ENCODE peak calls at places on chromosomes 7 and 10, in four cellular contexts. One of them, this sample, is unnamed.

GRCh38 chr10:72612203-72612826 is 13.6 kb downstream of the MICU1 start:
- DNase-seq in neural crest cell: no peak
- DNase-seq in colonic mucosa: no peak
- DNase-seq in Calu3: no peak
- DNase-seq in this sample: no peak

GRCh38 chr10:10774416-10774815 is 243.3 kb upstream of the CELF2 start:
- DNase-seq in neural crest cell: no peak
- DNase-seq in colonic mucosa: no peak
- DNase-seq in Calu3: no peak
- DNase-seq in this sample: no peak

GRCh38 chr7:101362334-101363195 is at the start of gene COL26A1:
- DNase-seq in colonic mucosa: no peak
- DNase-seq in Calu3: peak; percentile 20
- DNase-seq in neural crest cell: peak; percentile 55
- DNase-seq in this sample: no peak

GRCh38 chr7:91064052-91064451 is 200.2 kb upstream of the FZD1 start:
- DNase-seq in Calu3: no peak
- DNase-seq in colonic mucosa: no peak
- DNase-seq in neural crest cell: no peak
- DNase-seq in this sample: no peak

GRCh38 chr10:66837990-66838389 is 87.8 kb upstream of the LRRTM3 start:
- DNase-seq in neural crest cell: no peak
- DNase-seq in colonic mucosa: no peak
- DNase-seq in Calu3: no peak
- DNase-seq in this sample: no peak

GRCh38 chr7:100215895-100216294 is 3.9 kb upstream of the PVRIG start:
- DNase-seq in neural crest cell: no peak
- DNase-seq in Calu3: no peak
- DNase-seq in colonic mucosa: no peak
- DNase-seq in this sample: no peak

GRCh38 chr7:100585511-100586265 is at the start of gene LRCH4:
- DNase-seq in Calu3: peak; percentile 68
- DNase-seq in colonic mucosa: peak; percentile 82
- DNase-seq in neural crest cell: no peak
- DNase-seq in this sample: peak; percentile 66

GRCh38 chr10:43212043-43212721 is 54.7 kb downstream of the RASGEF1A start:
- DNase-seq in neural crest cell: no peak
- DNase-seq in colonic mucosa: no peak
- DNase-seq in Calu3: no peak
- DNase-seq in this sample: no peak

GRCh38 chr10:131574363-131574706 is 262.8 kb upstream of the TCERG1L start:
- DNase-seq in Calu3: no peak
- DNase-seq in colonic mucosa: peak; percentile 2
- DNase-seq in neural crest cell: no peak
- DNase-seq in this sample: no peak

GRCh38 chr7:38192347-38192746 is 14.3 kb downstream of the STARD3NL start:
- DNase-seq in Calu3: no peak
- DNase-seq in neural crest cell: no peak
- DNase-seq in colonic mucosa: no peak
- DNase-seq in this sample: no peak
- TF ChIP-seq CTCF in Calu3: no peak
- TF ChIP-seq CTCF in neural crest cell: no peak
- TF ChIP-seq CTCF in colonic mucosa: no peak
- TF ChIP-seq CTCF in this sample: no peak

GRCh38 chr7:4103352-4104091 is 578.6 kb upstream of the FOXK1 start:
- DNase-seq in colonic mucosa: no peak
- DNase-seq in neural crest cell: no peak
- DNase-seq in Calu3: no peak
- DNase-seq in this sample: no peak
- TF ChIP-seq CTCF in colonic mucosa: no peak
- TF ChIP-seq CTCF in neural crest cell: peak; percentile 50
- TF ChIP-seq CTCF in Calu3: peak; percentile 44
- TF ChIP-seq CTCF in this sample: no peak

GRCh38 chr7:129205987-129206785 is 17.8 kb downstream of the SMO start:
- DNase-seq in Calu3: no peak
- DNase-seq in colonic mucosa: no peak
- DNase-seq in neural crest cell: no peak
- DNase-seq in this sample: no peak

GRCh38 chr7:129208667-129209066 is 16.2 kb upstream of the AHCYL2 start:
- DNase-seq in colonic mucosa: no peak
- DNase-seq in neural crest cell: no peak
- DNase-seq in Calu3: no peak
- DNase-seq in this sample: no peak

GRCh38 chr7:129202058-129202777 is 13.8 kb downstream of the SMO start:
- DNase-seq in colonic mucosa: no peak
- DNase-seq in neural crest cell: no peak
- DNase-seq in Calu3: no peak
- DNase-seq in this sample: no peak

GRCh38 chr7:129203050-129203741 is 14.8 kb downstream of the SMO start:
- DNase-seq in colonic mucosa: no peak
- DNase-seq in neural crest cell: no peak
- DNase-seq in Calu3: no peak
- DNase-seq in this sample: no peak

GRCh38 chr7:129205126-129205818 is 16.8 kb downstream of the SMO start:
- DNase-seq in colonic mucosa: no peak
- DNase-seq in neural crest cell: no peak
- DNase-seq in Calu3: no peak
- DNase-seq in this sample: no peak
- TF ChIP-seq CTCF in colonic mucosa: no peak
- TF ChIP-seq CTCF in neural crest cell: no peak
- TF ChIP-seq CTCF in Calu3: no peak
- TF ChIP-seq CTCF in this sample: no peak

DNA sequence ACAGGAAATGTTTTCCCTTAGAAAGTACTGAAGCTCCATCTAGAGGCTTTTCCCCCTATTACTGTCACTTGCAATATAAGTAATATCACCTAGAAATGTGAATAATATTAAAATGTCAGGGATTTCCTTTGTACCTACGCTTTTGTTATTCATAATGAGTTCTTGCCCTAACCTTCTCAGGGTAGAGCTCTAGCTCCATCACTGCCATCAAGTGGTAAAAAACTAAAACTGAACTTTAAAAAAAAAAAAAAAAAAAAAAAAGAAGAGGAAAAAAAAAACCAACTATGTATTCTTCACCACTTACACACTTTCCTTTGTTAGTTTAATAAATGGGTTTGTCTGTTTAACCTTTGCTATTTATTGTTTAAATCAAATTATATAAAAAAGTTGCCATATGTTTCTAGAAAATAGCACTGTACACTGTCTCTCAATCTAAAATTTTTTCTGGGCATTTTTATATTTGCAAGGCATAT is 49.9 kb downstream of the DNAJC1 start:
- DNase-seq in neural crest cell: no peak
- DNase-seq in colonic mucosa: no peak
- DNase-seq in Calu3: no peak
- DNase-seq in this sample: no peak
- TF ChIP-seq CTCF in neural crest cell: peak; percentile 70
- TF ChIP-seq CTCF in colonic mucosa: peak; percentile 28
- TF ChIP-seq CTCF in Calu3: no peak
- TF ChIP-seq CTCF in this sample: peak; percentile 55

DNA sequence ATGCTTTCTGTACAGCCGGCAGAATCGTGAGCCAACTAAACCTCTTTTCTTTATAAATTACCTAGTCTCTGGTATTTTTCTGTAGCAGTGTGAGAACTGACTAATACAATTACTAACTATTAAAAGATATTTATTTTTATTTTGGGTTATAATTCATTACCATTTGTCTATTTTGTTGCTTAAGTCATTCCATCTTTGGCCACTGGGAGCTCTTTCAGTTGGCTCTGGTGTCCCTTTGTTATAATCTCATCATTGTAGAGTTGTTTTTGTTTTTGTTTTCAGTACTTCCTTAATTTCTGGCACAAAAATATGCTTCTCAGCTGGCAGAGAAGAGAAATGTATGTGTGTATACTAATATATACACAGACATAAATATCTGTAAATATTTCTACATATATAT is 807.9 kb upstream of the MBL2 start:
- DNase-seq in colonic mucosa: no peak
- DNase-seq in neural crest cell: no peak
- DNase-seq in Calu3: no peak
- DNase-seq in this sample: no peak
- TF ChIP-seq CTCF in colonic mucosa: no peak
- TF ChIP-seq CTCF in neural crest cell: peak; percentile 40
- TF ChIP-seq CTCF in Calu3: no peak
- TF ChIP-seq CTCF in this sample: no peak

GRCh38 chr7:155069992-155070827 is at the start of gene HTR5A:
- DNase-seq in Calu3: peak; percentile 88
- DNase-seq in colonic mucosa: peak; percentile 79
- DNase-seq in neural crest cell: peak; percentile 93
- DNase-seq in this sample: peak; percentile 66
- TF ChIP-seq CTCF in Calu3: no peak
- TF ChIP-seq CTCF in colonic mucosa: no peak
- TF ChIP-seq CTCF in neural crest cell: peak; percentile 34
- TF ChIP-seq CTCF in this sample: no peak

GRCh38 chr7:33743594-33743993 is 161.7 kb upstream of the BMPER start:
- DNase-seq in neural crest cell: no peak
- DNase-seq in Calu3: no peak
- DNase-seq in colonic mucosa: no peak
- DNase-seq in this sample: no peak

GRCh38 chr7:33745934-33746333 is 159.4 kb upstream of the BMPER start:
- DNase-seq in Calu3: no peak
- DNase-seq in colonic mucosa: no peak
- DNase-seq in neural crest cell: no peak
- DNase-seq in this sample: no peak

GRCh38 chr7:33742999-33743587 is 162.2 kb upstream of the BMPER start:
- DNase-seq in colonic mucosa: no peak
- DNase-seq in Calu3: no peak
- DNase-seq in neural crest cell: no peak
- DNase-seq in this sample: no peak

GRCh38 chr7:33742521-33742920 is 162.8 kb upstream of the BMPER start:
- DNase-seq in colonic mucosa: no peak
- DNase-seq in Calu3: no peak
- DNase-seq in neural crest cell: no peak
- DNase-seq in this sample: no peak

DNA sequence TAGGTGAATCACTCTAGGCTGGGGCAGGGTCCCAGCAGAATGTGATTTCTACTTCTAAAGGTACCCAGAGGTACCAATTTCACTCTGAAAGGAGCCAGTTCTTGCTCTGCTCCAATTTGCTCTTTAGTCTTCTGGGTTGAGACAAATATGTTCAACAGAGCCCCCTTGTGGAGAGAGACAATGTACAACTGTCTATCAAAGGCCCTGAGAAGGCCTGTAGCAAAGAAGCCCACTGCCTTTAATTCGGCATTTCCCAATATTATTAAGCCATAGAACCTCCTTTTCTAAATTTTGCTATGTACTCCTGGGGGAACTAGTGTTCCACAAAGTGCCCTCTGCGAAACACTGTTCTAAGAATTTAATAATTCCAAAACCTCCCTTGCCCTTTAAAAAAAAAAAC is 161.0 kb upstream of the BMPER start:
- DNase-seq in colonic mucosa: no peak
- DNase-seq in Calu3: no peak
- DNase-seq in neural crest cell: no peak
- DNase-seq in this sample: no peak
- TF ChIP-seq CTCF in colonic mucosa: peak; percentile 47
- TF ChIP-seq CTCF in Calu3: peak; percentile 19
- TF ChIP-seq CTCF in neural crest cell: peak; percentile 55
- TF ChIP-seq CTCF in this sample: peak; percentile 18

GRCh38 chr10:47269294-47269693 is 30.7 kb upstream of the GDF10 start:
- DNase-seq in colonic mucosa: no peak
- DNase-seq in Calu3: no peak
- DNase-seq in neural crest cell: no peak
- DNase-seq in this sample: no peak
- TF ChIP-seq CTCF in colonic mucosa: no peak
- TF ChIP-seq CTCF in Calu3: no peak
- TF ChIP-seq CTCF in neural crest cell: peak; percentile 23
- TF ChIP-seq CTCF in this sample: no peak

DNA sequence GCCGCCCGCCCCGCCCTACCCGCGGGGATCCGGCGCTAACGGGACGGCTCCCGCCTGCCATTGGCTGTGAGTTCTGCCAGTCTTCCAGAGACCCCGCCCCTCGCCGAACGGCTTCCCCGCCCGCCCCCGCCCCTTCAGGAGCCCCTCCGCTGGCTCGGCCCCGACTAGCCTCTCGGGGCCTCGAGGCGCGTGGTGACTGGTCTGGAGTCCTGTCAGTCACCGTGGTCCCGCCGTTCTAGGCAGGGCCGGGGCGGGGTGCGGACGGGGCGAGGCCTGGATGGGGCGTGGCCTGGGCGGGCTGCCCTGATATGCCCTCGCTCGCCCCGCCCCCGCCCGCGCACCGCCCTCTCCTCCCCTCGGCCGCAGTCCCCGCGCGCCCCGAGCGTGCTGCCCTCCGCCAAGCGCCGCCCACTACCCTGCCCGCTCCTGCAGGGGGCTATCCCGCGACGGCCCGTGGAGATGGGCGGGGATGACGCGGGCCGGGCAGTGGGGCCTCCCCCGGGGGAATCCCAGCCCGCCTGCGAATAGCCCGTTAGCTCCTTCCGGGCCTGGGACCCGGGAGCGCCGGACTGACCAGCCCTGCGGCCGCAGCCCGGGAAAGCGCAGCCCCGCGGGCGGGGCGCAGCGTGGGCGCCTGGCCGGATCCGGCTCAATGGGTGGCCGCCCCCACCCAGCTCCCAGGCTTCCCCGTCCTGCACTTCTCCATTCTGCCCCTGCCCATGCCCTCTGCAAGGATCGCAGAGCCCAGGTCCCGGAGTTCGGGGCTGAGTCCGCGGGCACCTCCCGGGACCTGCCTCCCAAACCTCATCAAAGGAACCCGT is 444 bp upstream of the HIP1 start:
- DNase-seq in Calu3: peak; percentile 98
- DNase-seq in neural crest cell: peak; percentile 100
- DNase-seq in colonic mucosa: peak; percentile 100
- DNase-seq in this sample: peak; percentile 99
- TF ChIP-seq CTCF in Calu3: no peak
- TF ChIP-seq CTCF in neural crest cell: no peak
- TF ChIP-seq CTCF in colonic mucosa: no peak
- TF ChIP-seq CTCF in this sample: no peak

This sample was measured in natural killer cell.